ENCODE peak calls at places on chromosomes 12 and 14, in seven cellular contexts. Q, N, S, K, R, O and P are unnamed samples.

GRCh38 chr12:53096089-53096741 is 1.3 kb upstream of the IGFBP6 start:
- DNase-seq in Q (peak), N (peak), K (no peak), R (no peak), O (peak), S (peak), P (peak)

GRCh38 chr14:95123895-95124579 is 33.3 kb downstream of the DICER1 start:
- DNase-seq in Q (no peak), N (peak), K (no peak), O (no peak), S (peak), R (no peak), P (no peak)

GRCh38 chr14:50452979-50453705 is 56.5 kb upstream of the CDKL1 start:
- DNase-seq in K (no peak), O (no peak), N (no peak), S (no peak), Q (no peak), R (no peak), P (no peak)

GRCh38 chr14:100115236-100115635 is 44.2 kb downstream of the DEGS2 start:
- DNase-seq in K (peak), R (no peak), O (no peak), Q (no peak), S (no peak), N (no peak), P (no peak)

GRCh38 chr12:28620281-28620680 is 430.0 kb downstream of the CCDC91 start:
- DNase-seq in R (no peak), S (no peak), K (no peak), O (no peak), N (no peak), Q (no peak), P (no peak)

GRCh38 chr12:43957732-43958131 is 121.9 kb downstream of the TMEM117 start:
- DNase-seq in N (no peak), O (no peak), R (no peak), Q (no peak), S (no peak), K (no peak), P (peak)

GRCh38 chr12:40152783-40153383 is 47.0 kb upstream of the SLC2A13 start:
- DNase-seq in R (peak), N (peak), O (peak), S (peak), K (peak), Q (peak), P (peak)

GRCh38 chr12:59118356-59118755 is 198.1 kb upstream of the LRIG3 start:
- DNase-seq in S (no peak), Q (no peak), R (no peak), K (no peak), N (no peak), O (no peak), P (no peak)

GRCh38 chr14:94648801-94649200 is 36.6 kb downstream of the SERPINA3 start:
- DNase-seq in S (no peak), N (no peak), R (no peak), O (no peak), K (no peak), Q (no peak), P (no peak)

DNA sequence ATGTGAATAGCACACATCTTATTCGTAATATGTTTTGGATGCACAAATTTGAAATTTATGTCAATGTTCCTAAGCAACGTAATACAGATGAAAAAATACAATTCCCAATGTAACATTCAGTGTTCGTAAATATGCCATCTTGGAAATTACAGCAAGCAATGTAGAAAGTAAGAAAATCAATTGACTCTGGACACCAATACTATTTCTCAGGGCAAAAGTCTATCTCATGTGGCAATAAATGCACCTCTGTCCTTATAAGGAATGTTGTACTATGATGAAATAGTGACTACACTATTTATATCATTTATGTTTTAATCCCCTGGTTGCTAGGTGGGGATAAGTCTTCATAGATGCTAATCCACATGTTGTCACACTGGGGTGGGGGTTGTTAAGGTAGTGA is 251.2 kb downstream of the GXYLT1 start:
- DNase-seq in O (no peak), N (no peak), R (no peak), K (no peak), S (no peak), Q (no peak), P (no peak)
- TF ChIP-seq POLR2A in O (no peak), N (no peak), R (no peak), K (no peak), S (no peak), Q (no peak), P (no peak)

GRCh38 chr14:69088523-69089445 is 64.1 kb downstream of the DCAF5 start:
- DNase-seq in N (no peak), R (no peak), S (no peak), Q (no peak), K (no peak), O (no peak), P (no peak)

GRCh38 chr14:69092840-69093422 is 60.0 kb downstream of the DCAF5 start:
- DNase-seq in N (no peak), K (no peak), R (no peak), Q (no peak), S (no peak), O (no peak), P (no peak)

GRCh38 chr14:69087061-69087461 is 65.9 kb downstream of the DCAF5 start:
- DNase-seq in O (no peak), R (peak), N (no peak), K (no peak), S (no peak), Q (no peak), P (no peak)

GRCh38 chr14:69091695-69092094 is 61.2 kb downstream of the DCAF5 start:
- DNase-seq in N (no peak), Q (no peak), K (no peak), R (no peak), O (no peak), S (no peak), P (no peak)

GRCh38 chr14:69090187-69090789 is 62.6 kb downstream of the DCAF5 start:
- DNase-seq in R (peak), K (no peak), Q (no peak), O (no peak), N (no peak), S (peak), P (peak)
- TF ChIP-seq CTCF in R (peak), K (peak), Q (peak), O (peak), N (peak), S (peak), P (peak)

GRCh38 chr12:101690544-101691118 is 6.8 kb upstream of the CHPT1 start:
- DNase-seq in K (no peak), O (no peak), Q (no peak), S (no peak), N (no peak), R (no peak), P (no peak)
- H3K27ac ChIP-seq in K (no peak), O (no peak), Q (no peak), S (no peak), N (no peak), R (no peak), P (no peak)

GRCh38 chr14:22549304-22549962 is 39.6 kb downstream of the DAD1 start:
- DNase-seq in S (no peak), Q (no peak), R (no peak), K (no peak), N (no peak), O (no peak), P (no peak)

GRCh38 chr14:22547948-22548750 is 40.9 kb downstream of the DAD1 start:
- DNase-seq in K (no peak), S (no peak), Q (no peak), O (no peak), R (no peak), N (no peak), P (no peak)

GRCh38 chr14:22546722-22547071 is 42.3 kb downstream of the DAD1 start:
- DNase-seq in O (no peak), R (no peak), Q (no peak), S (no peak), K (no peak), N (no peak), P (no peak)

GRCh38 chr14:22545842-22546721 is 42.9 kb downstream of the DAD1 start:
- DNase-seq in N (no peak), R (no peak), S (no peak), O (peak), K (no peak), Q (no peak), P (peak)

DNA sequence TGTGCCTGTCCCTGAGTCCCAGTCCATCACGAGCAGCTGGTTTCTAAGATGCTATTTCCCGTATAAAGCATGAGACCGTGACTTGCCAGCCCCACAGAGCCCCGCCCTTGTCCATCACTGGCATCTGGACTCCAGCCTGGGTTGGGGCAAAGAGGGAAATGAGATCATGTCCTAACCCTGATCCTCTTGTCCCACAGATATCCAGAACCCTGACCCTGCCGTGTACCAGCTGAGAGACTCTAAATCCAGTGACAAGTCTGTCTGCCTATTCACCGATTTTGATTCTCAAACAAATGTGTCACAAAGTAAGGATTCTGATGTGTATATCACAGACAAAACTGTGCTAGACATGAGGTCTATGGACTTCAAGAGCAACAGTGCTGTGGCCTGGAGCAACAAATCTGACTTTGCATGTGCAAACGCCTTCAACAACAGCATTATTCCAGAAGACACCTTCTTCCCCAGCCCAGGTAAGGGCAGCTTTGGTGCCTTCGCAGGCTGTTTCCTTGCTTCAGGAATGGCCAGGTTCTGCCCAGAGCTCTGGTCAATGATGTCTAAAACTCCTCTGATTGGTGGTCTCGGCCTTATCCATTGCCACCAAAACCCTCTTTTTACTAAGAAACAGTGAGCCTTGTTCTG is 41.6 kb downstream of the DAD1 start:
- DNase-seq in K (no peak), Q (no peak), S (peak), O (no peak), R (no peak), N (no peak), P (no peak)
- TF ChIP-seq POLR2A in K (no peak), Q (no peak), S (no peak), O (no peak), R (no peak), N (no peak), P (no peak)

GRCh38 chr12:6425588-6426531 is 18.9 kb upstream of the CD27 start:
- DNase-seq in K (peak), Q (no peak), R (no peak), O (no peak), N (no peak), S (no peak), P (peak)
- TF ChIP-seq CTCF in K (no peak), Q (no peak), R (no peak), O (no peak), N (no peak), S (no peak), P (no peak)